ENCODE peak calls at places on chromosomes 11 and 22, in four cellular contexts. J, P, H and E are unnamed samples.

GRCh38 chr22:30250713-30251267 is 4.2 kb upstream of the LIF start:
- DNase-seq in J (no peak), P (no peak), H (peak), E (peak)

GRCh38 chr11:102780491-102780918 is at the start of gene MMP10:
- DNase-seq in J (peak), P (peak), H (peak), E (no peak)

GRCh38 chr11:10659339-10660216 is 34.0 kb downstream of the IRAG1 start:
- DNase-seq in J (peak), P (peak), H (peak), E (peak)

GRCh38 chr22:50434849-50435700 is 39.8 kb downstream of the SBF1 start:
- DNase-seq in J (no peak), P (no peak), H (no peak), E (no peak)

GRCh38 chr11:62516736-62517371 is 29.8 kb downstream of the AHNAK start:
- DNase-seq in J (no peak), P (no peak), H (no peak), E (no peak)

GRCh38 chr11:69943506-69943905 is 124.3 kb upstream of the FGF3 start:
- DNase-seq in J (no peak), P (no peak), H (no peak), E (no peak)

GRCh38 chr11:89491141-89491690 is at the start of gene NOX4:
- DNase-seq in J (no peak), P (peak), H (peak), E (no peak)

GRCh38 chr11:75214411-75214821 is 26.2 kb upstream of the TPBGL start:
- DNase-seq in J (peak), P (peak), H (peak), E (peak)

GRCh38 chr11:65718964-65719492 is 1.6 kb downstream of the RNASEH2C start:
- DNase-seq in J (no peak), P (no peak), H (peak), E (no peak)

GRCh38 chr11:75516886-75517285 is 8.9 kb downstream of the GDPD5 start:
- DNase-seq in J (no peak), P (no peak), H (no peak), E (no peak)

GRCh38 chr11:29328961-29329441 is 687.8 kb downstream of the KCNA4 start:
- DNase-seq in J (peak), P (peak), H (peak), E (peak)
- TF ChIP-seq CTCF in J (peak), P (peak), H (peak), E (peak)

GRCh38 chr22:38513063-38513462 is 7.0 kb upstream of the DDX17 start:
- DNase-seq in J (no peak), P (no peak), H (no peak), E (peak)
- TF ChIP-seq CTCF in J (peak), P (no peak), H (no peak), E (no peak)

DNA sequence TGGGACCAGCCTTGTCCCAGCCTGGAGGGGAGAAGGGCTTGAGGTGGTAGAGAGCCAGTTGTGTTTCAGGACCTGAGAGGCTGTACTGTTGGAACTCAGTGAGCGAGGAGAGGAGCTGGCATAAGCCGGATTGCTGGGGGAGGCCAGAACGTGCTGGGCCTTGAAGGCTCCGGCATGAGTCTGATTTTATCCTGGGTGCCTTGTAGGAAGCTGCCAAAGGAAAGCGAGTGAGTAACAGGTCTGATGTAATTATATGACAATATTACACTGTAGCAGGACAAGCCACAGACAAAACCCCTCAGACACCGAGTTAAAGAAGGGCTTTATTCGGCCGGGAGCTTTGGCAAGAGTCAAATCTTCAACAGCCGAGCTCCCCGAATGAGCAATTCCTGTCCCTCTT is 17.2 kb downstream of the AP2A2 start:
- DNase-seq in J (no peak), P (peak), H (peak), E (no peak)
- TF ChIP-seq CTCF in J (no peak), P (no peak), H (no peak), E (no peak)

GRCh38 chr11:6300325-6300724 is 20.0 kb downstream of the CAVIN3 start:
- DNase-seq in J (no peak), P (no peak), H (no peak), E (no peak)

GRCh38 chr11:6303657-6304056 is 16.6 kb downstream of the CAVIN3 start:
- DNase-seq in J (no peak), P (no peak), H (no peak), E (no peak)

GRCh38 chr11:6301096-6301495 is 19.2 kb downstream of the CAVIN3 start:
- DNase-seq in J (no peak), P (no peak), H (no peak), E (no peak)

GRCh38 chr11:6297831-6298230 is 22.5 kb downstream of the CAVIN3 start:
- DNase-seq in J (no peak), P (no peak), H (no peak), E (no peak)

DNA sequence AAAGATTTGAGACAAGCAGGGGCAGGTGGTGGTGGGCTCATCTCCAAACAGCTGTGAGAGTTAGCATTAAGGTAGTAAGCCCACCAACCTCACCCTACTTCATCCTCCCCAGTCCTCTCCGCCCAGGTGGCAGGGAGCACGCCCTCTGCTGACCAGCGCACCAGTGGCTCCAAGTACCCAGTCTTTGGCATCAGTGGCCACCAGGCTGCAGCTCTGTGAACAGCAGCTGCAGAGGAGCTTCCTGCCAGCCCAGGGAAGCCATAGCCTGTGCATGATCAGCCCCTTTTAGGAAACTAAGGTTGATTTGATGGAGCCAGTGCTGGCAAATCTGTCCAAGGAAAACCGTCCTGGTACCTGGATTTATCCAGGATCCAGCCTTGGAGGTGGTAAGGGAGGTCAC is 21.7 kb downstream of the CAVIN3 start:
- DNase-seq in J (peak), P (no peak), H (peak), E (peak)
- TF ChIP-seq CTCF in J (peak), P (peak), H (peak), E (peak)

GRCh38 chr22:41516462-41516861 is 27.8 kb downstream of the POLR3H start:
- DNase-seq in J (no peak), P (no peak), H (no peak), E (no peak)

GRCh38 chr22:41521166-41521565 is 23.1 kb downstream of the POLR3H start:
- DNase-seq in J (no peak), P (no peak), H (no peak), E (no peak)

GRCh38 chr22:41517172-41518047 is 26.9 kb downstream of the POLR3H start:
- DNase-seq in J (no peak), P (peak), H (peak), E (peak)

GRCh38 chr22:41513391-41513790 is 30.9 kb downstream of the POLR3H start:
- DNase-seq in J (no peak), P (no peak), H (no peak), E (no peak)

DNA sequence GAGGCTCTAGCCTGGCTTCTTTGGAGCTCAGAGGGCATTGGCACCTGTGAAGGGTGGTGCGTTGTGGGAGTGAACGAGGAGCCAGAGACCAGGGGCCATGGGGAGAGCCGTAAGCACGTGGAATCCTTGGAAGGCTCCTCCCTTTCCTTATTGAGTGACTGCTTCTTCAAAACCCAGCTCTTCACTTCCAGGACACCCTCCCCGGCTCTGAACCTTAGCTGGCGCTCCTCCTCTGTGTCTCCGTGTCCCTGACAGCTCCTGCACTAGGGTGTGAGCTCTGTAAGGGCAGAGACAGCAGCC is 26.3 kb downstream of the POLR3H start:
- DNase-seq in J (no peak), P (no peak), H (no peak), E (no peak)
- TF ChIP-seq CTCF in J (no peak), P (no peak), H (no peak), E (peak)

DNA sequence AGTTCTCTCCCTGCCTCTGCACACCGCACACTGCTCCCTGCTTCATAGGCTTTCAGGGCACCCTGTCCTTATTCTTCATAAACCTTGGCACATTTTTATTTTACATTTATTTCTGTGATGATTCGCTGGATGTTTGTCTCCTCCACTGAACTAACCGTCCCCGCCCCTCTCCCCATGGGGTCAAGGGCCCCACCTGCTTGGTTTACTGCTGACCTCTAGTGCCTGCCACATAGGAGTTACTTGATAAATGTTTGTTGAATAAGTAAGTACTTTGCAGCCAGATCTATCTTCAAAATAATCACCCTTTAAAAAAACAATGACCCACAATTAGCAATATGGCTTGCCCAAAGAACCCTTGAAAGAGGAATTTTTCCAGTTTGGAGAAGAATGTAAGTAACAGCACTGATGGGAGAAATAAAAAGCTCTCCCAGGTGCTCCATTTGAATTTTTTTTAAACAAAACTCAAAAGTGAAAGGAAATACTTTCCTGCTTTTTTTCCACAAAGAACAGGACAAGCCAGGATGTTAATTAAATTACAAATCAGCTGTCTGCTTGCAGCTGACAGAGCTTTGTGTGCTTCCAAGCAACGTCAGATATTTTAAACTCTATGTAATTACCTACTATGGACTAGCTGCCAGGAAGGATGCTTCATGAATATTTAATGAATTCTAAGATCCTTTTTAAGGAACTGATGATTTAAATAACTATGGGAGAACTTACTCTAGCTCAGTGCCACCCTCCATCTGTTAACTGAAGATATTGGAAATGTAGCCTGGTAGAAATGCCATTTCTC is 1083.6 kb downstream of the DLG2 start:
- DNase-seq in J (no peak), P (no peak), H (no peak), E (no peak)
- TF ChIP-seq CTCF in J (no peak), P (no peak), H (no peak), E (no peak)

DNA sequence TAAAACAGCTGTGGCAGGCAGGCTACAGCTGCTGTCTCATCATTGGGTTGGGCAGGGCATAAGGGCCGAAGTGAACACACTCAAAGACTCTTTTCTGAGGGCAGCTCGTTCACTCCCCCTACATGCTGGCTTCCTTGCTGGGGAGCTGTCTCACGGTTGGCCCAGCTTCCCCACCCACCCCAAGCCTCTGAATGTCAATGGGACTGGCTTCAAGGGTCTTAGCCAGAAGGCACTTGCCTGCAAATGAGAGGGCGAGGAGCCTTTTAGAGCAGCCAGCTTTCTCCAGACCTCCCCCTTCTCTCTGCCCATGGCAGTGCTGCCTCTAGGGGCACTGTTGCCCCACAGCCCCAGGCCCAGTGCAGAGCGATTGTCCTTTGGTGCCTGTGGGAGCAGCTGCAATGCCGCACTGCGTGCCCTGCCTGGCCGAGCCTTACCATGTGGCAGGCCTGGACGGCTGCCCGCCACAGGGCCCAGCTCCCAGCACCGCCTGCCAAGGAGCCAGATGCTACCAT is 94.7 kb upstream of the RASSF10 start:
- DNase-seq in J (no peak), P (no peak), H (peak), E (peak)
- TF ChIP-seq CTCF in J (peak), P (peak), H (peak), E (peak)

DNA sequence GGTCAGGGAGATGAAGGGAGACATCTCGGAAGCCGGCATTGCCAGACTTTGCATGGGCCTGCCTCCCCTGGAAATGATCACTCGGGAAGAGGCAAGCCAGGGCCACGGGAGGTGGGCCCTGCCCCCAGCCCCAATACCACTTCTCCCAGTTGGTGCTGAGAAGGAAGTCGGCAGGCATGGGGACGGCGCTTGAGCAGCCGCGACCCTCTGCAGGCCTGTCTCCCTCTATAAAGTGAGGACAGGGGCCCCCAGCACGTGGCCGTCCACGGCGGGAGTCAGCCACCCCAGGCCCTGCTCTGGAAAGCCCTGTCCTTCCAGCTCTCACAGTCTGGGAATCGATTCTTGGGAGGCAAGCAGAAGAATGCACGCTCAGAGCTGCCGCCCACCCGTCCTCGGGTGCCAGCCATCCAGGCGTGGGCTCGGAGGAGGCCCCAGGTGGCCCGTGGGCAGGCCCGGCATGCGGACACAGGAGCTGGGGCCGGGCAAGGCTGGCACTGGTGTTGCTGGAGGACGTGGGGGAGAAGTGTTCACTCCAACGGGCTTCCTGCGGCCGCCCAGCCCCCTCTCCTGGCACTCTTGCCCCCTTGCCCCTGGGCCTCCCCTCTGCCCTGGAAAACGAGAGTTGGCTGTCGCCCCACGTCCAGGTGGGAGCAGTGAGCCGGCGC is 77.4 kb downstream of the CACNA1I start:
- DNase-seq in J (no peak), P (no peak), H (no peak), E (no peak)
- TF ChIP-seq CTCF in J (no peak), P (no peak), H (no peak), E (no peak)

GRCh38 chr11:131600591-131600990 is 230.2 kb downstream of the NTM start:
- DNase-seq in J (no peak), P (no peak), H (peak), E (no peak)

GRCh38 chr11:131597875-131598274 is 227.5 kb downstream of the NTM start:
- DNase-seq in J (no peak), P (no peak), H (no peak), E (no peak)

GRCh38 chr11:131598305-131598704 is 227.9 kb downstream of the NTM start:
- DNase-seq in J (no peak), P (no peak), H (no peak), E (no peak)

GRCh38 chr11:131606936-131607335 is 236.5 kb downstream of the NTM start:
- DNase-seq in J (no peak), P (no peak), H (no peak), E (no peak)

DNA sequence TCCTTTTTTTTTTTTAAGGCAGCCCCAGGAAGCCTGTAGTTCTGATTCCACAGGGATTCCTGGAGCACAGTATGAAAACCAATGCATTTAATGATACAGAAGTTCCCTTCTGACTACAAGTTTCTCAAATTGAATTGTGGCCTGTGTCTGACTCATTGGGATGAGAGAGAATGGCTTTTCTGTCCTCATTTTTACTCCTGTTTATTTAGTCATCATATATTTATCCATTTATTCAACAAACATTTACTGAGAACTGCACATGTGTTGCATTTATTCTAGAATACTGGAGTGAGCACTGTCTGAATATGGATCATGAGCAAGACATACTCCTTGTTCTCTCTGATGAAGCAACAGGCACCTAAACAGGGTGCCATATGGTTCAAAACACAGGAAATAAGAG is 231.2 kb downstream of the NTM start:
- DNase-seq in J (no peak), P (no peak), H (peak), E (no peak)
- TF ChIP-seq CTCF in J (no peak), P (no peak), H (no peak), E (no peak)